ENCODE peak calls at places on chromosomes 13 and 19, in seven cellular contexts. One of them, this sample, is unnamed.
A peak's percentile ranks its signal among the peaks of the same experiment; 100 is the strongest.

GRCh38 chr13:25372275-25373081 is 704 bp downstream of the ATP8A2 start:
- DNase-seq in ascending aorta: no peak
- DNase-seq in tibial nerve: no peak
- DNase-seq in GM06990: no peak
- DNase-seq in HAP-1: no peak
- DNase-seq in neural progenitor cell: peak; percentile 66
- DNase-seq in heart left ventricle: no peak
- DNase-seq in this sample: peak; percentile 80

GRCh38 chr19:51341066-51341465 is 873 bp downstream of the VSIG10L start:
- DNase-seq in tibial nerve: no peak
- DNase-seq in neural progenitor cell: no peak
- DNase-seq in heart left ventricle: no peak
- DNase-seq in GM06990: no peak
- DNase-seq in ascending aorta: no peak
- DNase-seq in HAP-1: no peak
- DNase-seq in this sample: no peak

GRCh38 chr13:108120332-108120731 is 95.0 kb downstream of the LIG4 start:
- DNase-seq in GM06990: no peak
- DNase-seq in HAP-1: no peak
- DNase-seq in tibial nerve: no peak
- DNase-seq in ascending aorta: no peak
- DNase-seq in heart left ventricle: no peak
- DNase-seq in neural progenitor cell: no peak
- DNase-seq in this sample: no peak

GRCh38 chr13:91375119-91375729 is 23.2 kb upstream of the GPC5 start:
- DNase-seq in neural progenitor cell: no peak
- DNase-seq in GM06990: no peak
- DNase-seq in heart left ventricle: no peak
- DNase-seq in ascending aorta: no peak
- DNase-seq in tibial nerve: no peak
- DNase-seq in HAP-1: no peak
- DNase-seq in this sample: peak; percentile 14

GRCh38 chr13:112619730-112620639 is 32.0 kb upstream of the TUBGCP3 start:
- DNase-seq in neural progenitor cell: peak; percentile 93
- DNase-seq in ascending aorta: no peak
- DNase-seq in GM06990: no peak
- DNase-seq in HAP-1: peak; percentile 70
- DNase-seq in heart left ventricle: no peak
- DNase-seq in tibial nerve: no peak
- DNase-seq in this sample: peak; percentile 91

GRCh38 chr19:39145180-39145953 is 19.8 kb downstream of the PAK4 start:
- DNase-seq in HAP-1: no peak
- DNase-seq in ascending aorta: no peak
- DNase-seq in neural progenitor cell: no peak
- DNase-seq in GM06990: no peak
- DNase-seq in tibial nerve: no peak
- DNase-seq in heart left ventricle: no peak
- DNase-seq in this sample: peak; percentile 65

GRCh38 chr13:30572859-30573275 is 44.9 kb upstream of the USPL1 start:
- DNase-seq in ascending aorta: no peak
- DNase-seq in neural progenitor cell: no peak
- DNase-seq in GM06990: no peak
- DNase-seq in tibial nerve: no peak
- DNase-seq in HAP-1: peak; percentile 22
- DNase-seq in heart left ventricle: no peak
- DNase-seq in this sample: peak; percentile 13

GRCh38 chr13:80340643-80341097 is 256 bp downstream of the SPRY2 start:
- DNase-seq in ascending aorta: no peak
- DNase-seq in GM06990: no peak
- DNase-seq in heart left ventricle: no peak
- DNase-seq in tibial nerve: no peak
- DNase-seq in neural progenitor cell: no peak
- DNase-seq in HAP-1: peak; percentile 30
- DNase-seq in this sample: no peak

GRCh38 chr13:105598551-105598950 is 936.9 kb downstream of the EFNB2 start:
- DNase-seq in HAP-1: no peak
- DNase-seq in ascending aorta: no peak
- DNase-seq in tibial nerve: no peak
- DNase-seq in GM06990: no peak
- DNase-seq in heart left ventricle: no peak
- DNase-seq in neural progenitor cell: no peak
- DNase-seq in this sample: no peak

GRCh38 chr13:50393641-50394040 is 378.4 kb downstream of the KCNRG start:
- DNase-seq in heart left ventricle: peak; percentile 49
- DNase-seq in neural progenitor cell: peak; percentile 77
- DNase-seq in GM06990: no peak
- DNase-seq in ascending aorta: no peak
- DNase-seq in tibial nerve: no peak
- DNase-seq in HAP-1: no peak
- DNase-seq in this sample: peak; percentile 30

GRCh38 chr19:5250127-5250659 is 90.4 kb downstream of the PTPRS start:
- DNase-seq in heart left ventricle: peak; percentile 84
- DNase-seq in HAP-1: no peak
- DNase-seq in neural progenitor cell: no peak
- DNase-seq in ascending aorta: peak; percentile 87
- DNase-seq in tibial nerve: no peak
- DNase-seq in GM06990: no peak
- DNase-seq in this sample: peak; percentile 64

GRCh38 chr13:46142692-46143238 is 37.9 kb upstream of the CPB2 start:
- DNase-seq in heart left ventricle: no peak
- DNase-seq in neural progenitor cell: peak; percentile 31
- DNase-seq in ascending aorta: no peak
- DNase-seq in GM06990: no peak
- DNase-seq in HAP-1: peak; percentile 3
- DNase-seq in tibial nerve: no peak
- DNase-seq in this sample: no peak

GRCh38 chr13:56700324-56700723 is 440.4 kb upstream of the PRR20A start:
- DNase-seq in GM06990: no peak
- DNase-seq in ascending aorta: no peak
- DNase-seq in HAP-1: no peak
- DNase-seq in neural progenitor cell: no peak
- DNase-seq in heart left ventricle: no peak
- DNase-seq in tibial nerve: no peak
- DNase-seq in this sample: no peak

GRCh38 chr19:42628411-42629135 is 33.8 kb upstream of the CEACAM8 start:
- DNase-seq in GM06990: no peak
- DNase-seq in heart left ventricle: no peak
- DNase-seq in tibial nerve: no peak
- DNase-seq in HAP-1: no peak
- DNase-seq in neural progenitor cell: no peak
- DNase-seq in ascending aorta: no peak
- DNase-seq in this sample: no peak

GRCh38 chr13:40350283-40350992 is 316.0 kb downstream of the FOXO1 start:
- DNase-seq in GM06990: no peak
- DNase-seq in neural progenitor cell: no peak
- DNase-seq in tibial nerve: no peak
- DNase-seq in ascending aorta: peak; percentile 11
- DNase-seq in heart left ventricle: no peak
- DNase-seq in HAP-1: no peak
- DNase-seq in this sample: no peak

GRCh38 chr13:39259371-39259770 is 221.1 kb downstream of the NHLRC3 start:
- DNase-seq in HAP-1: no peak
- DNase-seq in neural progenitor cell: no peak
- DNase-seq in heart left ventricle: no peak
- DNase-seq in GM06990: peak; percentile 24
- DNase-seq in tibial nerve: no peak
- DNase-seq in ascending aorta: no peak
- DNase-seq in this sample: no peak

GRCh38 chr19:5967994-5968430 is 9.9 kb downstream of the RANBP3 start:
- DNase-seq in ascending aorta: no peak
- DNase-seq in GM06990: no peak
- DNase-seq in neural progenitor cell: peak; percentile 79
- DNase-seq in HAP-1: peak; percentile 79
- DNase-seq in tibial nerve: peak; percentile 43
- DNase-seq in heart left ventricle: peak; percentile 68
- DNase-seq in this sample: peak; percentile 88

GRCh38 chr13:35469781-35470380 is 6.6 kb downstream of the MAB21L1 start:
- DNase-seq in neural progenitor cell: peak; percentile 65
- DNase-seq in ascending aorta: no peak
- DNase-seq in tibial nerve: no peak
- DNase-seq in HAP-1: peak; percentile 78
- DNase-seq in heart left ventricle: no peak
- DNase-seq in GM06990: no peak
- DNase-seq in this sample: no peak

GRCh38 chr19:48737360-48737998 is 2.9 kb downstream of the RASIP1 start:
- DNase-seq in neural progenitor cell: peak; percentile 69
- DNase-seq in HAP-1: no peak
- DNase-seq in heart left ventricle: peak; percentile 58
- DNase-seq in ascending aorta: no peak
- DNase-seq in GM06990: no peak
- DNase-seq in tibial nerve: no peak
- DNase-seq in this sample: peak; percentile 95

GRCh38 chr19:16070366-16070990 is 5.8 kb upstream of the TPM4 start:
- DNase-seq in ascending aorta: peak; percentile 89
- DNase-seq in neural progenitor cell: no peak
- DNase-seq in heart left ventricle: peak; percentile 81
- DNase-seq in HAP-1: no peak
- DNase-seq in tibial nerve: no peak
- DNase-seq in GM06990: peak; percentile 81
- DNase-seq in this sample: no peak

DNA sequence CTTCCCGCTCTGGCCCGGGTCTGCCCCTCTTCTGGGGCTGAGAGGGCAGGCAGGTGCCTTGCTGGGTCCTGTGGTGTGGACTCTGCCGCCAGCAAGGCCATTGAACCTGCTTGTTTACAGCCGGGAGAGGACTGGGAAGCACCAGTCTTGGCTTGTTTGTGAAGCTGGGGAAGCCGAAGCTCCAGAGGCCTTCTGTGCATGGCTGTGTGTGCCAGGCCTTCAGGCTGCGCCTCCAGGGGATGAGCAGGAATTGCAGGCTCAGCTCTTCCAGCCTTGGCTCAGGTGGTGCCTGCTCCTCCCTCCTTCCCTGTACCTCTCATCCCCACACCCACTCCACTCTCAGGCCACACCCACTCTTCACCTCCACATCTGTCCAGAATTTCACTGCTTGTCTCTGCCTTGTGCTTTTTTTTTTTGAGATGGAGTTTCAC is 17.5 kb downstream of the NDUFB7 start:
- DNase-seq in ascending aorta: no peak
- DNase-seq in GM06990: no peak
- DNase-seq in tibial nerve: no peak
- DNase-seq in heart left ventricle: no peak
- DNase-seq in neural progenitor cell: no peak
- DNase-seq in HAP-1: no peak
- DNase-seq in this sample: peak; percentile 72
- H3K4me3 ChIP-seq in ascending aorta: no peak overlapping the region
- H3K4me3 ChIP-seq in GM06990: no peak overlapping the region
- H3K4me3 ChIP-seq in tibial nerve: no peak overlapping the region
- H3K4me3 ChIP-seq in heart left ventricle: no peak overlapping the region
- H3K4me3 ChIP-seq in neural progenitor cell: no peak overlapping the region
- H3K4me3 ChIP-seq in HAP-1: no peak overlapping the region
- H3K4me3 ChIP-seq in this sample: no peak overlapping the region

DNA sequence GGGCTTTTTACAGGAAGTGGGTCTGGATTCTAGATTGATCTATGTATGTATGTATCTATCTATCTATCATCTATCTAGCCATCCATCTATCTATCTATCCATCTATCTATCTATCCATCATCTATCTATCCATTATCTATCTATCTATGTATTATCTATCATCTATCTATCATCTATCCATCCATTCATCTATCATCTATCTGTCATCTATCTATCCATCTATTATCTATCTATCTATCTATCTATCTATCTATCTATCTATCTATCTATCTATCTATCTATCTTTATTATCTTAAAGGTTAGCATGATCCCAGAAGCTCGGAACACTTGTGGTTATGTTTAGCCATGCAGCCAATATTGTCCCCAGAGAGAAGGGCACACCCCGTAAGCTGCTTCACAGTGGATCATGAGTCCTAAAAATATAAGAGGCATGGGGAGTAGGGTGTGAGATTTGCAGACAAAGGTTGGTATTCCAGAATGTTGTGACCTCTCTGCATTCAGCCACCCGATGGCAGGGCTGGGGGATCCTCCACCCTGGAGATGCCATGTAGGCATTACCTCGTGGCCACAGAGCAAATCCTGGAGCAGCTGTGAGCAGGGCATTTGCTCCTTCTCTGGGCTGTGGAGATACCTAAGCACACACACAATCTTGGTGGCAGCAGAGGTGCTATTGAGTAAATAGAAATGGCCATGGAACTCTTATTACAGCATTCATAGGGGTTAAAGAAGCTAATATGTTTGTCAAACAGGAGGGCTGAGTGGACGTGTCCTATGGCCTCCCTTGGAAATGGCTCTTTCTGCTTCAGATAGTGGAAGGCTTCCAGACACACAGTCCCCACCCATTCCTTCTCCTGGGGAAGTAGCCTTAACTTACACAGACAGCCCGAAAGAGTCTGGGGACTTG is 310.0 kb upstream of the TSHZ3 start:
- DNase-seq in GM06990: no peak
- DNase-seq in HAP-1: no peak
- DNase-seq in tibial nerve: no peak
- DNase-seq in heart left ventricle: no peak
- DNase-seq in neural progenitor cell: no peak
- DNase-seq in ascending aorta: no peak
- DNase-seq in this sample: no peak
- H3K27me3 ChIP-seq in GM06990: no peaks in the 10 kb centered on the region
- H3K27me3 ChIP-seq in HAP-1: no peaks in the 10 kb centered on the region
- H3K27me3 ChIP-seq in tibial nerve: no peaks in the 10 kb centered on the region
- H3K27me3 ChIP-seq in heart left ventricle: no peaks in the 10 kb centered on the region
- H3K27me3 ChIP-seq in neural progenitor cell: no peaks in the 10 kb centered on the region
- H3K27me3 ChIP-seq in ascending aorta: no peaks in the 10 kb centered on the region
- H3K27me3 ChIP-seq in this sample: no peaks in the 10 kb centered on the region

GRCh38 chr13:32041429-32041828 is 9.9 kb downstream of the FRY start:
- DNase-seq in tibial nerve: no peak
- DNase-seq in ascending aorta: no peak
- DNase-seq in heart left ventricle: no peak
- DNase-seq in HAP-1: no peak
- DNase-seq in GM06990: peak; percentile 47
- DNase-seq in neural progenitor cell: no peak
- DNase-seq in this sample: no peak
- H3K36me3 ChIP-seq in tibial nerve: no peaks in the 10 kb centered on the region
- H3K36me3 ChIP-seq in ascending aorta: no peaks in the 10 kb centered on the region
- H3K36me3 ChIP-seq in heart left ventricle: no peaks in the 10 kb centered on the region
- H3K36me3 ChIP-seq in HAP-1: no peaks in the 10 kb centered on the region
- H3K36me3 ChIP-seq in GM06990: no peaks in the 10 kb centered on the region
- H3K36me3 ChIP-seq in neural progenitor cell: no peaks in the 10 kb centered on the region
- H3K36me3 ChIP-seq in this sample: no peaks in the 10 kb centered on the region

DNA sequence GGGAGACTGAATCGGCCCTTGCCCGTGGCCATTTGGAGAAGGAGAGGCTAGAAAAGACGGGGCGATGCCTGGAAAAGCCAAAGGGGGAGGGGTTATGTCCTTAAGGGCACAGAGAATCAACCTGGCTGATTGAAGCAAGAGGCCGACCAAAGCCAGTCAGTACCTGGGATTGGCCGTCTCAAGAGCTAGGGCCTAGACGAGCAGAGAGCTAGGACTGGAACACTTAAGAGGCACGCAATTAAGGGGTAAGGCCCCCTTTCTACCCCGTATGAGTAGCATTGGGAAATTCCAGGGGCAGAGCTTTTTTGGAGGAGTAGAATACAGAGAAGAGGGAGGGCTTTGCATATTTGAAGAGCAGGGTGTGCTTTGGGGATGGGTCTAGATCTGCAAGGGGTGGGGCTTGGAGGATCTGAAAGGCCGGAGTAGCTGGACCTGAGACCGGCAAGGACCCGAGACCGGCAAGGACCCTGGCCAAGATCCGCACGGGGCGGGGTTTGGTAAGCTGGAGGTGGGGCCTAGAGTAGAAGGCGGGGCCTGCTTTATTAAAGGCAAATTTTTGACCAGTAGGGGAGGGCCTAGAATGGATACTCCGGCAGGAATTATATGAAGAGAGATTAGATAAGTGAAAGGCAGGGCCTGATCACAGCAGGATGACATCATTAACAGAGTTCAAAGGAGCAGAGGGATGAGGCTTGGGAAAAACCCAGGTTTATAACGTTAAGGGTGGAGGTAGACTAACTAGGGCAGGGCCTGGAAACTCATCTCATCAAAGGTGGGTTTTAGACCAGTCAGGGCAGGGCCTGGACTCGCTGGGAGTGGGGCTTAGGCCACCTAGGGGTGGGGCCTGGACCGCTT is 10.7 kb upstream of the CACNG6 start:
- DNase-seq in ascending aorta: no peak
- DNase-seq in GM06990: no peak
- DNase-seq in heart left ventricle: no peak
- DNase-seq in tibial nerve: no peak
- DNase-seq in HAP-1: no peak
- DNase-seq in neural progenitor cell: peak; percentile 78
- DNase-seq in this sample: peak; percentile 92
- H3K4me3 ChIP-seq in ascending aorta: peak overlapping the region; percentile 18
- H3K4me3 ChIP-seq in GM06990: no peak overlapping the region
- H3K4me3 ChIP-seq in heart left ventricle: peak overlapping the region; percentile 40
- H3K4me3 ChIP-seq in tibial nerve: no peak overlapping the region
- H3K4me3 ChIP-seq in HAP-1: peak overlapping the region; percentile 46
- H3K4me3 ChIP-seq in neural progenitor cell: peak overlapping the region; percentile 68
- H3K4me3 ChIP-seq in this sample: peak overlapping the region; percentile 58

This sample was measured in H7.